ENCODE peak calls at places on chromosomes 1 and 21, in eight cellular contexts. T is right cardiac atrium; K is adipocyte; I is NCI-H2029; Q is foreskin fibroblast; U is midbrain; D is mesenchymal stem cell; R is activated T-cell treated with anti-CD3 and anti-CD28 coated beads, Interleukin-2, amount 50 U/mL, for 72 hours. M is an unnamed sample.

GRCh38 chr1:230581446-230582079 is 60.7 kb upstream of the COG2 start:
- DNase-seq in T (no peak), K (no peak), I (no peak), Q (no peak), U (no peak), D (no peak), R (no peak), M (no peak)

GRCh38 chr1:231039161-231040018 is 664 bp downstream of the FAM89A start:
- DNase-seq in T (peak), K (peak), I (no peak), Q (peak), U (no peak), D (peak), R (peak), M (no peak)

GRCh38 chr1:119631433-119632102 is 16.5 kb downstream of the ZNF697 start:
- DNase-seq in T (peak), K (peak), I (peak), Q (peak), U (peak), D (peak), R (no peak), M (peak)

GRCh38 chr1:89332461-89332860 is 31.4 kb upstream of the GBP6 start:
- DNase-seq in T (no peak), K (no peak), I (no peak), Q (no peak), U (no peak), D (no peak), R (no peak), M (no peak)

GRCh38 chr1:66311628-66312027 is 222.3 kb upstream of the SGIP1 start:
- DNase-seq in T (no peak), K (no peak), I (no peak), Q (no peak), U (no peak), D (no peak), R (no peak), M (no peak)

GRCh38 chr1:3736131-3736561 is 16.1 kb upstream of the CCDC27 start:
- DNase-seq in T (no peak), K (no peak), I (no peak), Q (no peak), U (no peak), D (no peak), R (no peak), M (no peak)

GRCh38 chr1:87325982-87326738 is 2.5 kb upstream of the LMO4 start:
- DNase-seq in T (no peak), K (peak), I (peak), Q (no peak), U (peak), D (peak), R (peak), M (peak)

GRCh38 chr1:27416387-27417111 is 24.1 kb downstream of the GPR3 start:
- DNase-seq in T (no peak), K (peak), I (peak), Q (peak), U (peak), D (peak), R (peak), M (no peak)

GRCh38 chr21:46540087-46540710 is 64.7 kb downstream of the S100B start:
- DNase-seq in T (no peak), K (no peak), I (no peak), Q (no peak), U (no peak), D (no peak), R (no peak), M (no peak)

GRCh38 chr1:8663915-8664331 is 153.5 kb downstream of the RERE start:
- DNase-seq in T (no peak), K (no peak), I (no peak), Q (no peak), U (no peak), D (peak), R (no peak), M (no peak)

GRCh38 chr1:37663426-37664000 is 28.8 kb upstream of the CDCA8 start:
- DNase-seq in T (no peak), K (no peak), I (no peak), Q (no peak), U (no peak), D (peak), R (no peak), M (no peak)

GRCh38 chr1:115496904-115497527 is 144.8 kb upstream of the VANGL1 start:
- DNase-seq in T (no peak), K (peak), I (no peak), Q (peak), U (no peak), D (peak), R (no peak), M (no peak)

GRCh38 chr1:96973605-96974004 is 252.0 kb downstream of the PTBP2 start:
- DNase-seq in T (no peak), K (no peak), I (peak), Q (no peak), U (no peak), D (no peak), R (no peak), M (no peak)

GRCh38 chr1:236469466-236469865 is 54.3 kb upstream of the LGALS8 start:
- DNase-seq in T (no peak), K (no peak), I (no peak), Q (no peak), U (no peak), D (no peak), R (no peak), M (no peak)

GRCh38 chr1:232923739-232924386 is 26.5 kb upstream of the NTPCR start:
- DNase-seq in T (no peak), K (no peak), I (no peak), Q (no peak), U (no peak), D (peak), R (peak), M (no peak)

GRCh38 chr1:8166436-8166835 is 140.3 kb upstream of the ERRFI1 start:
- DNase-seq in T (no peak), K (no peak), I (peak), Q (no peak), U (peak), D (no peak), R (no peak), M (peak)

GRCh38 chr1:202806845-202807366 is 1.3 kb downstream of the KDM5B start:
- DNase-seq in T (peak), K (peak), I (no peak), Q (no peak), U (peak), D (peak), R (peak), M (no peak)

GRCh38 chr1:89918127-89918793 is 76.7 kb upstream of the ZNF326 start:
- DNase-seq in T (no peak), K (no peak), I (no peak), Q (peak), U (no peak), D (no peak), R (no peak), M (no peak)

GRCh38 chr1:218351617-218352438 is 6.7 kb downstream of the TGFB2 start:
- DNase-seq in T (peak), K (peak), I (no peak), Q (no peak), U (no peak), D (peak), R (peak), M (no peak)

GRCh38 chr1:161187311-161187710 is 10.0 kb upstream of the B4GALT3 start:
- DNase-seq in T (no peak), K (no peak), I (no peak), Q (no peak), U (no peak), D (no peak), R (no peak), M (no peak)

GRCh38 chr1:9249534-9250335 is 15.2 kb downstream of the H6PD start:
- DNase-seq in T (no peak), K (peak), I (no peak), Q (no peak), U (peak), D (no peak), R (peak), M (no peak)

GRCh38 chr1:237448042-237448441 is 406.1 kb downstream of the RYR2 start:
- DNase-seq in T (no peak), K (no peak), I (no peak), Q (no peak), U (no peak), D (no peak), R (no peak), M (no peak)

GRCh38 chr1:2546515-2547209 is 9.5 kb upstream of the TNFRSF14 start:
- DNase-seq in T (peak), K (peak), I (peak), Q (peak), U (peak), D (peak), R (peak), M (no peak)

GRCh38 chr1:203217139-203217621 is 12.3 kb downstream of the CHIT1 start:
- DNase-seq in T (no peak), K (no peak), I (no peak), Q (no peak), U (no peak), D (no peak), R (no peak), M (peak)

GRCh38 chr1:153848805-153849204 is 73.6 kb downstream of the SLC27A3 start:
- DNase-seq in T (no peak), K (no peak), I (no peak), Q (no peak), U (no peak), D (no peak), R (no peak), M (no peak)

GRCh38 chr1:151828931-151829330 is 2.7 kb downstream of the RORC start:
- DNase-seq in T (peak), K (peak), I (no peak), Q (no peak), U (no peak), D (peak), R (no peak), M (peak)

GRCh38 chr1:156276966-156277381 is 5.7 kb downstream of the SMG5 start:
- DNase-seq in T (no peak), K (peak), I (no peak), Q (no peak), U (no peak), D (no peak), R (no peak), M (no peak)

GRCh38 chr1:219416598-219417238 is 196.2 kb downstream of the ZC3H11B start:
- DNase-seq in T (peak), K (peak), I (peak), Q (peak), U (peak), D (peak), R (peak), M (no peak)

GRCh38 chr1:162560303-162561036 is 1.1 kb upstream of the UAP1 start:
- DNase-seq in T (no peak), K (no peak), I (no peak), Q (no peak), U (no peak), D (peak), R (no peak), M (peak)

GRCh38 chr1:248807067-248807737 is 18.5 kb downstream of the SH3BP5L start:
- DNase-seq in T (peak), K (peak), I (no peak), Q (no peak), U (peak), D (peak), R (peak), M (peak)